ENCODE peak calls at places on chromosomes 4 and X, in seven cellular contexts. One of them, this sample, is unnamed.

GRCh38 chrX:41009816-41010187 is 75.4 kb upstream of the USP9X start:
- DNase-seq in Panc1: no peak
- DNase-seq in transverse colon: no peak
- DNase-seq in endothelial cell of umbilical vein: no peak
- DNase-seq in GM23338: no peak
- DNase-seq in sigmoid colon: no peak
- DNase-seq in K562: no peak
- DNase-seq in this sample: no peak

GRCh38 chr4:140427919-140428471 is 547 bp upstream of the CLGN start:
- DNase-seq in transverse colon: no peak
- DNase-seq in K562: no peak
- DNase-seq in sigmoid colon: no peak
- DNase-seq in GM23338: peak; percentile 17
- DNase-seq in endothelial cell of umbilical vein: no peak
- DNase-seq in Panc1: peak; percentile 58
- DNase-seq in this sample: no peak

GRCh38 chr4:61204353-61204752 is 4.2 kb downstream of the ADGRL3 start:
- DNase-seq in K562: no peak
- DNase-seq in transverse colon: no peak
- DNase-seq in Panc1: no peak
- DNase-seq in endothelial cell of umbilical vein: no peak
- DNase-seq in GM23338: peak; percentile 55
- DNase-seq in sigmoid colon: no peak
- DNase-seq in this sample: no peak

GRCh38 chr4:128424524-128425195 is 137.0 kb upstream of the PGRMC2 start:
- DNase-seq in endothelial cell of umbilical vein: no peak
- DNase-seq in sigmoid colon: no peak
- DNase-seq in K562: no peak
- DNase-seq in transverse colon: no peak
- DNase-seq in Panc1: no peak
- DNase-seq in GM23338: no peak
- DNase-seq in this sample: no peak

GRCh38 chr4:81065446-81065845 is 34.9 kb downstream of the BMP3 start:
- DNase-seq in GM23338: no peak
- DNase-seq in K562: no peak
- DNase-seq in Panc1: no peak
- DNase-seq in sigmoid colon: no peak
- DNase-seq in endothelial cell of umbilical vein: no peak
- DNase-seq in transverse colon: no peak
- DNase-seq in this sample: no peak

GRCh38 chrX:42241421-42241820 is 318.1 kb upstream of the CASK start:
- DNase-seq in K562: no peak
- DNase-seq in transverse colon: no peak
- DNase-seq in sigmoid colon: no peak
- DNase-seq in GM23338: peak; percentile 4
- DNase-seq in Panc1: no peak
- DNase-seq in endothelial cell of umbilical vein: no peak
- DNase-seq in this sample: no peak

GRCh38 chr4:23934915-23935314 is 45.1 kb upstream of the PPARGC1A start:
- DNase-seq in transverse colon: peak; percentile 35
- DNase-seq in Panc1: no peak
- DNase-seq in sigmoid colon: peak; percentile 88
- DNase-seq in K562: no peak
- DNase-seq in endothelial cell of umbilical vein: no peak
- DNase-seq in GM23338: no peak
- DNase-seq in this sample: no peak

GRCh38 chrX:152343306-152343705 is 107.8 kb downstream of the GABRA3 start:
- DNase-seq in K562: no peak
- DNase-seq in transverse colon: no peak
- DNase-seq in Panc1: no peak
- DNase-seq in GM23338: peak; percentile 12
- DNase-seq in endothelial cell of umbilical vein: no peak
- DNase-seq in sigmoid colon: no peak
- DNase-seq in this sample: no peak

GRCh38 chr4:159308571-159309340 is 205.9 kb downstream of the RAPGEF2 start:
- DNase-seq in transverse colon: no peak
- DNase-seq in K562: no peak
- DNase-seq in Panc1: no peak
- DNase-seq in GM23338: peak; percentile 39
- DNase-seq in sigmoid colon: no peak
- DNase-seq in endothelial cell of umbilical vein: peak; percentile 54
- DNase-seq in this sample: no peak

GRCh38 chr4:99816611-99817309 is at the start of gene DAPP1:
- DNase-seq in transverse colon: peak; percentile 81
- DNase-seq in K562: no peak
- DNase-seq in Panc1: no peak
- DNase-seq in GM23338: no peak
- DNase-seq in sigmoid colon: peak; percentile 70
- DNase-seq in endothelial cell of umbilical vein: no peak
- DNase-seq in this sample: peak; percentile 71

GRCh38 chrX:14039344-14039743 is 9.7 kb upstream of the GEMIN8 start:
- DNase-seq in sigmoid colon: no peak
- DNase-seq in transverse colon: peak; percentile 61
- DNase-seq in endothelial cell of umbilical vein: peak; percentile 46
- DNase-seq in Panc1: no peak
- DNase-seq in K562: peak; percentile 54
- DNase-seq in GM23338: peak; percentile 53
- DNase-seq in this sample: no peak

GRCh38 chr4:41734366-41734765 is 14.2 kb downstream of the PHOX2B start:
- DNase-seq in transverse colon: no peak
- DNase-seq in Panc1: no peak
- DNase-seq in endothelial cell of umbilical vein: no peak
- DNase-seq in sigmoid colon: no peak
- DNase-seq in K562: no peak
- DNase-seq in GM23338: no peak
- DNase-seq in this sample: no peak

GRCh38 chr4:177001271-177002175 is 208.8 kb upstream of the VEGFC start:
- DNase-seq in Panc1: no peak
- DNase-seq in GM23338: no peak
- DNase-seq in endothelial cell of umbilical vein: no peak
- DNase-seq in transverse colon: no peak
- DNase-seq in sigmoid colon: no peak
- DNase-seq in K562: no peak
- DNase-seq in this sample: no peak

GRCh38 chrX:11632732-11633131 is 33.0 kb downstream of the ARHGAP6 start:
- DNase-seq in Panc1: no peak
- DNase-seq in transverse colon: no peak
- DNase-seq in endothelial cell of umbilical vein: no peak
- DNase-seq in K562: no peak
- DNase-seq in sigmoid colon: no peak
- DNase-seq in GM23338: no peak
- DNase-seq in this sample: no peak

GRCh38 chr4:110629214-110629754 is 6.4 kb upstream of the PITX2 start:
- DNase-seq in endothelial cell of umbilical vein: no peak
- DNase-seq in transverse colon: no peak
- DNase-seq in K562: no peak
- DNase-seq in Panc1: no peak
- DNase-seq in GM23338: peak; percentile 61
- DNase-seq in sigmoid colon: no peak
- DNase-seq in this sample: no peak

GRCh38 chr4:42205551-42205950 is 53.1 kb upstream of the BEND4 start:
- DNase-seq in K562: no peak
- DNase-seq in endothelial cell of umbilical vein: no peak
- DNase-seq in transverse colon: no peak
- DNase-seq in GM23338: no peak
- DNase-seq in Panc1: no peak
- DNase-seq in sigmoid colon: no peak
- DNase-seq in this sample: no peak

GRCh38 chr4:141275834-141276233 is 55.1 kb downstream of the ZNF330 start:
- DNase-seq in K562: no peak
- DNase-seq in sigmoid colon: no peak
- DNase-seq in transverse colon: no peak
- DNase-seq in endothelial cell of umbilical vein: peak; percentile 51
- DNase-seq in Panc1: no peak
- DNase-seq in GM23338: no peak
- DNase-seq in this sample: no peak

GRCh38 chr4:37644962-37645361 is 41.2 kb downstream of the RELL1 start:
- DNase-seq in endothelial cell of umbilical vein: no peak
- DNase-seq in transverse colon: no peak
- DNase-seq in GM23338: no peak
- DNase-seq in K562: no peak
- DNase-seq in sigmoid colon: no peak
- DNase-seq in Panc1: no peak
- DNase-seq in this sample: no peak

GRCh38 chr4:156774422-156774821 is 197.2 kb downstream of the PDGFC start:
- DNase-seq in sigmoid colon: no peak
- DNase-seq in transverse colon: no peak
- DNase-seq in GM23338: no peak
- DNase-seq in K562: no peak
- DNase-seq in endothelial cell of umbilical vein: no peak
- DNase-seq in Panc1: no peak
- DNase-seq in this sample: no peak

GRCh38 chr4:120616-121015 is 3.7 kb upstream of the ZNF718 start:
- DNase-seq in endothelial cell of umbilical vein: no peak
- DNase-seq in GM23338: no peak
- DNase-seq in sigmoid colon: no peak
- DNase-seq in transverse colon: no peak
- DNase-seq in Panc1: no peak
- DNase-seq in K562: no peak
- DNase-seq in this sample: no peak

GRCh38 chr4:125085-125820 is 952 bp downstream of the ZNF718 start:
- DNase-seq in GM23338: peak; percentile 85
- DNase-seq in Panc1: no peak
- DNase-seq in K562: peak; percentile 33
- DNase-seq in sigmoid colon: no peak
- DNase-seq in endothelial cell of umbilical vein: no peak
- DNase-seq in transverse colon: peak; percentile 53
- DNase-seq in this sample: peak; percentile 73

GRCh38 chr4:121408-122084 is 2.8 kb upstream of the ZNF718 start:
- DNase-seq in Panc1: no peak
- DNase-seq in sigmoid colon: no peak
- DNase-seq in endothelial cell of umbilical vein: no peak
- DNase-seq in GM23338: no peak
- DNase-seq in K562: no peak
- DNase-seq in transverse colon: no peak
- DNase-seq in this sample: no peak

GRCh38 chr4:125833-126232 is 1.5 kb downstream of the ZNF718 start:
- DNase-seq in K562: no peak
- DNase-seq in transverse colon: no peak
- DNase-seq in endothelial cell of umbilical vein: no peak
- DNase-seq in GM23338: peak; percentile 39
- DNase-seq in Panc1: no peak
- DNase-seq in sigmoid colon: no peak
- DNase-seq in this sample: no peak

GRCh38 chr4:124275-125081 is at the start of gene ZNF718:
- DNase-seq in endothelial cell of umbilical vein: peak; percentile 98
- DNase-seq in transverse colon: peak; percentile 94
- DNase-seq in Panc1: peak; percentile 86
- DNase-seq in sigmoid colon: peak; percentile 97
- DNase-seq in K562: peak; percentile 90
- DNase-seq in GM23338: peak; percentile 99
- DNase-seq in this sample: peak; percentile 91
- TF ChIP-seq POLR2AphosphoS5 in endothelial cell of umbilical vein: peak; percentile 52
- TF ChIP-seq POLR2AphosphoS5 in transverse colon: peak; percentile 85
- TF ChIP-seq POLR2AphosphoS5 in Panc1: peak; percentile 90
- TF ChIP-seq POLR2AphosphoS5 in sigmoid colon: peak; percentile 89
- TF ChIP-seq POLR2AphosphoS5 in K562: peak; percentile 84
- TF ChIP-seq POLR2AphosphoS5 in GM23338: peak; percentile 95
- TF ChIP-seq POLR2AphosphoS5 in this sample: peak; percentile 78

DNA sequence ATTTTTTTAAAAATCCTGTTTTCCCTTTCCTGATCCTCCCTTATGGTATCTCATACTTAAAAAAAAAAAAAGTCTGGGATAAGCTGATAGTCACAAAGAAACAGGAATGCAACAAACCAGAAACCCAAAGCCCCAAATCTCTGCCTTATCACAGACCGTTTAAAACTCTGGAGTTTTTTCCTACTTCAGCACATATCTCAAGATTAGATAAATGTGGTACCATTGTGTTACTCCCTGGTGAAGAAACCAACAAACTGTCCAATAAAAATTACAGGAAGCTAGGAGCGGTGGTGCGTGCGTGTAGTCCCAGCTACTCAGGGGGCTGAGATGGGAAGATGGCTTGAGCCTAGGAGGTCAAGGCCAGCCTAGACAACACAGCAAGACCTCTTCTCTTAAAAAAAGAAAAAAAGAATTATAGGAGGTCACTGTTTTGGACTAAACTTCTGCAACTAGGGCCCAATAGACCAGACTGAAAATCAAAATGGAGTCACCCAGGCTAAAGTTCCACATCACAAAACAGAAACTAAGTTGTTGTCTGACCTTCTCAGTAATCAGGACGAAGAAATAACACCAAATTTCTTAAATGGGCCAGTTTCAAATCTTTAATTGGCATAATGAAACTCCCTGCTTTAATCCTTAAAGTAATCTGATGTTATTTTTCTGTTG is 51.9 kb downstream of the RBM47 start:
- DNase-seq in GM23338: no peak
- DNase-seq in K562: no peak
- DNase-seq in Panc1: no peak
- DNase-seq in sigmoid colon: no peak
- DNase-seq in transverse colon: no peak
- DNase-seq in endothelial cell of umbilical vein: no peak
- DNase-seq in this sample: no peak
- H3K4me1 ChIP-seq in GM23338: peaks cover 25% of the 10 kb centered on the region
- H3K4me1 ChIP-seq in K562: peaks cover 8% of the 10 kb centered on the region
- H3K4me1 ChIP-seq in Panc1: peaks cover 16% of the 10 kb centered on the region
- H3K4me1 ChIP-seq in sigmoid colon: no peaks in the 10 kb centered on the region
- H3K4me1 ChIP-seq in transverse colon: peaks cover 31% of the 10 kb centered on the region
- H3K4me1 ChIP-seq in endothelial cell of umbilical vein: peaks cover 6% of the 10 kb centered on the region
- H3K4me1 ChIP-seq in this sample: peaks cover 28% of the 10 kb centered on the region

GRCh38 chrX:75784689-75785491 is at the start of gene MAGEE2:
- DNase-seq in GM23338: peak; percentile 24
- DNase-seq in endothelial cell of umbilical vein: no peak
- DNase-seq in Panc1: no peak
- DNase-seq in K562: no peak
- DNase-seq in transverse colon: no peak
- DNase-seq in sigmoid colon: no peak
- DNase-seq in this sample: peak; percentile 0
- TF ChIP-seq POLR2AphosphoS5 in GM23338: no peak
- TF ChIP-seq POLR2AphosphoS5 in endothelial cell of umbilical vein: no peak
- TF ChIP-seq POLR2AphosphoS5 in Panc1: no peak
- TF ChIP-seq POLR2AphosphoS5 in K562: no peak
- TF ChIP-seq POLR2AphosphoS5 in transverse colon: no peak
- TF ChIP-seq POLR2AphosphoS5 in sigmoid colon: no peak
- TF ChIP-seq POLR2AphosphoS5 in this sample: no peak

GRCh38 chr4:87057835-87058234 is 123.0 kb downstream of the AFF1 start:
- DNase-seq in K562: no peak
- DNase-seq in Panc1: no peak
- DNase-seq in GM23338: no peak
- DNase-seq in endothelial cell of umbilical vein: no peak
- DNase-seq in transverse colon: no peak
- DNase-seq in sigmoid colon: no peak
- DNase-seq in this sample: no peak

GRCh38 chr4:87055340-87055739 is 120.5 kb downstream of the AFF1 start:
- DNase-seq in transverse colon: no peak
- DNase-seq in K562: no peak
- DNase-seq in GM23338: no peak
- DNase-seq in Panc1: no peak
- DNase-seq in endothelial cell of umbilical vein: no peak
- DNase-seq in sigmoid colon: no peak
- DNase-seq in this sample: no peak

GRCh38 chr4:87054900-87055299 is 120.1 kb downstream of the AFF1 start:
- DNase-seq in endothelial cell of umbilical vein: no peak
- DNase-seq in GM23338: no peak
- DNase-seq in K562: no peak
- DNase-seq in sigmoid colon: no peak
- DNase-seq in Panc1: no peak
- DNase-seq in transverse colon: no peak
- DNase-seq in this sample: no peak

GRCh38 chr4:87058272-87059073 is 123.7 kb downstream of the AFF1 start:
- DNase-seq in endothelial cell of umbilical vein: no peak
- DNase-seq in sigmoid colon: no peak
- DNase-seq in K562: peak; percentile 39
- DNase-seq in transverse colon: no peak
- DNase-seq in GM23338: peak; percentile 47
- DNase-seq in Panc1: peak; percentile 8
- DNase-seq in this sample: no peak

GRCh38 chr4:87056884-87057283 is 122.1 kb downstream of the AFF1 start:
- DNase-seq in K562: no peak
- DNase-seq in Panc1: no peak
- DNase-seq in transverse colon: peak; percentile 35
- DNase-seq in GM23338: no peak
- DNase-seq in sigmoid colon: no peak
- DNase-seq in endothelial cell of umbilical vein: no peak
- DNase-seq in this sample: no peak
- H3K4me1 ChIP-seq in K562: peaks cover 16% of the 10 kb centered on the region
- H3K4me1 ChIP-seq in Panc1: peaks cover 4% of the 10 kb centered on the region
- H3K4me1 ChIP-seq in transverse colon: peaks cover 95% of the 10 kb centered on the region
- H3K4me1 ChIP-seq in GM23338: peaks cover 48% of the 10 kb centered on the region
- H3K4me1 ChIP-seq in sigmoid colon: no peaks in the 10 kb centered on the region
- H3K4me1 ChIP-seq in endothelial cell of umbilical vein: peaks cover 22% of the 10 kb centered on the region
- H3K4me1 ChIP-seq in this sample: peaks cover 75% of the 10 kb centered on the region